ENCODE peak calls at places on chromosome 1, in five cellular contexts. V, W, S, X and D are unnamed samples.

GRCh38 chr1:2412773-2413494 is 570 bp upstream of the PEX10 start:
- DNase-seq in V (no peak), W (no peak), S (peak), X (no peak), D (no peak)

GRCh38 chr1:54273092-54273836 is 73.3 kb downstream of the MRPL37 start:
- DNase-seq in V (peak), W (no peak), S (peak), X (peak), D (peak)

GRCh38 chr1:53576381-53576801 is 117.2 kb downstream of the DMRTB1 start:
- DNase-seq in V (peak), W (no peak), S (peak), X (no peak), D (peak)

GRCh38 chr1:71463144-71463543 is 382.3 kb upstream of the ZRANB2 start:
- DNase-seq in V (no peak), W (no peak), S (no peak), X (no peak), D (no peak)

GRCh38 chr1:42423621-42424200 is 32.1 kb downstream of the ZMYND12 start:
- DNase-seq in V (no peak), W (no peak), S (peak), X (no peak), D (no peak)

GRCh38 chr1:153803479-153804056 is 28.4 kb downstream of the SLC27A3 start:
- DNase-seq in V (no peak), W (no peak), S (no peak), X (no peak), D (no peak)

GRCh38 chr1:94225845-94226244 is 11.5 kb downstream of the ARHGAP29 start:
- DNase-seq in V (no peak), W (no peak), S (no peak), X (no peak), D (no peak)

GRCh38 chr1:186014370-186015030 is 280.3 kb downstream of the HMCN1 start:
- DNase-seq in V (no peak), W (no peak), S (peak), X (no peak), D (no peak)

GRCh38 chr1:2194319-2194897 is at the start of gene FAAP20:
- DNase-seq in V (no peak), W (peak), S (peak), X (no peak), D (peak)

GRCh38 chr1:39410915-39411436 is 80.5 kb upstream of the BMP8A start:
- DNase-seq in V (peak), W (peak), S (no peak), X (peak), D (peak)

GRCh38 chr1:235532350-235532749 is 28.1 kb upstream of the B3GALNT2 start:
- DNase-seq in V (no peak), W (peak), S (no peak), X (no peak), D (no peak)

GRCh38 chr1:76033800-76034475 is 40.6 kb upstream of the ST6GALNAC3 start:
- DNase-seq in V (no peak), W (no peak), S (no peak), X (no peak), D (no peak)

GRCh38 chr1:206566976-206567375 is 45.3 kb downstream of the EIF2D start:
- DNase-seq in V (no peak), W (no peak), S (no peak), X (no peak), D (no peak)

GRCh38 chr1:172145231-172145651 is 275.2 kb upstream of the C1orf105 start:
- DNase-seq in V (no peak), W (no peak), S (no peak), X (no peak), D (no peak)

GRCh38 chr1:160801836-160802580 is 6.0 kb downstream of the LY9 start:
- DNase-seq in V (no peak), W (no peak), S (no peak), X (no peak), D (peak)

GRCh38 chr1:42430751-42431150 is 25.1 kb downstream of the ZMYND12 start:
- DNase-seq in V (no peak), W (no peak), S (no peak), X (no peak), D (no peak)

GRCh38 chr1:212650228-212650627 is 41.7 kb downstream of the ATF3 start:
- DNase-seq in V (no peak), W (no peak), S (peak), X (no peak), D (no peak)

GRCh38 chr1:6392081-6392879 is 1.3 kb downstream of the ACOT7 start:
- DNase-seq in V (no peak), W (no peak), S (peak), X (peak), D (peak)

GRCh38 chr1:36123357-36123756 is 1.7 kb downstream of the COL8A2 start:
- DNase-seq in V (no peak), W (no peak), S (no peak), X (no peak), D (no peak)

GRCh38 chr1:24074196-24074595 is 37.7 kb downstream of the MYOM3 start:
- DNase-seq in V (no peak), W (no peak), S (no peak), X (no peak), D (no peak)

GRCh38 chr1:205317311-205317917 is 4.1 kb downstream of the NUAK2 start:
- DNase-seq in V (peak), W (peak), S (no peak), X (peak), D (no peak)

GRCh38 chr1:24942789-24943188 is 12.7 kb upstream of the RUNX3 start:
- DNase-seq in V (no peak), W (no peak), S (no peak), X (no peak), D (no peak)